ENCODE peak calls at places on chromosomes 7 and 10, in seven cellular contexts. M, G, R, P, S, Y and E are unnamed samples.

GRCh38 chr7:1447551-1448244 is 11.6 kb downstream of the MICALL2 start:
- DNase-seq in M (no peak), G (peak; percentile 57), R (no peak), P (no peak), S (no peak), Y (no peak), E (no peak)

GRCh38 chr10:84600947-84601346 is 272.6 kb downstream of the CCSER2 start:
- DNase-seq in M (no peak), G (no peak), R (no peak), P (no peak), S (no peak), Y (no peak), E (no peak)

GRCh38 chr7:23915196-23915595 is 205.2 kb downstream of the STK31 start:
- DNase-seq in M (no peak), G (no peak), R (no peak), P (peak; percentile 72), S (no peak), Y (no peak), E (no peak)

GRCh38 chr7:38673795-38674194 is 42.6 kb upstream of the AMPH start:
- DNase-seq in M (no peak), G (peak; percentile 89), R (no peak), P (no peak), S (no peak), Y (no peak), E (no peak)

GRCh38 chr7:155965010-155965409 is 152.7 kb upstream of the SHH start:
- DNase-seq in M (no peak), G (no peak), R (no peak), P (no peak), S (peak; percentile 8), Y (no peak), E (no peak)

GRCh38 chr7:108846471-108846870 is 276.8 kb downstream of the DNAJB9 start:
- DNase-seq in M (no peak), G (no peak), R (no peak), P (no peak), S (no peak), Y (no peak), E (no peak)

GRCh38 chr10:99667108-99667751 is 7.9 kb downstream of the ENTPD7 start:
- DNase-seq in M (no peak), G (peak; percentile 84), R (no peak), P (no peak), S (no peak), Y (no peak), E (no peak)

GRCh38 chr10:24272374-24272773 is 63.4 kb downstream of the KIAA1217 start:
- DNase-seq in M (no peak), G (no peak), R (no peak), P (no peak), S (no peak), Y (no peak), E (no peak)

GRCh38 chr10:93319855-93320254 is 162.3 kb downstream of the MYOF start:
- DNase-seq in M (peak; percentile 75), G (peak; percentile 91), R (no peak), P (peak; percentile 16), S (no peak), Y (no peak), E (no peak)

GRCh38 chr10:86264481-86265231 is 101.9 kb downstream of the GRID1 start:
- DNase-seq in M (no peak), G (no peak), R (no peak), P (no peak), S (no peak), Y (no peak), E (no peak)

GRCh38 chr7:82506702-82507101 is 63.1 kb upstream of the CACNA2D1 start:
- DNase-seq in M (no peak), G (peak; percentile 4), R (peak; percentile 27), P (no peak), S (no peak), Y (peak; percentile 29), E (no peak)

GRCh38 chr7:74082770-74083116 is 861 bp upstream of the LIMK1 start:
- DNase-seq in M (no peak), G (no peak), R (no peak), P (no peak), S (no peak), Y (no peak), E (no peak)

GRCh38 chr7:6564091-6564770 is 13.0 kb upstream of the GRID2IP start:
- DNase-seq in M (no peak), G (no peak), R (no peak), P (no peak), S (no peak), Y (no peak), E (no peak)

GRCh38 chr10:111493024-111493625 is 416.3 kb downstream of the ADRA2A start:
- DNase-seq in M (no peak), G (no peak), R (no peak), P (no peak), S (no peak), Y (no peak), E (no peak)

GRCh38 chr10:83871486-83872081 is 267.7 kb upstream of the GHITM start:
- DNase-seq in M (peak; percentile 49), G (peak; percentile 51), R (peak; percentile 71), P (peak; percentile 54), S (peak; percentile 63), Y (peak; percentile 63), E (peak; percentile 13)

GRCh38 chr7:106968160-106968559 is 76.3 kb upstream of the PRKAR2B start:
- DNase-seq in M (no peak), G (no peak), R (no peak), P (no peak), S (no peak), Y (no peak), E (no peak)

GRCh38 chr10:58467931-58468635 is 44.6 kb upstream of the BICC1 start:
- DNase-seq in M (no peak), G (no peak), R (no peak), P (no peak), S (no peak), Y (no peak), E (no peak)

GRCh38 chr7:154330318-154330717 is 278.1 kb downstream of the DPP6 start:
- DNase-seq in M (no peak), G (no peak), R (no peak), P (no peak), S (no peak), Y (no peak), E (no peak)

GRCh38 chr7:80240265-80241025 is 105.8 kb downstream of the GNAI1 start:
- DNase-seq in M (no peak), G (no peak), R (no peak), P (no peak), S (no peak), Y (no peak), E (no peak)

GRCh38 chr7:111012152-111012551 is 78.8 kb upstream of the LRRN3 start:
- DNase-seq in M (no peak), G (peak; percentile 5), R (no peak), P (no peak), S (no peak), Y (no peak), E (no peak)

GRCh38 chr10:46558411-46559185 is 2.1 kb upstream of the GPRIN2 start:
- DNase-seq in M (no peak), G (no peak), R (peak; percentile 17), P (no peak), S (no peak), Y (peak; percentile 27), E (no peak)